ENCODE peak calls at places on chromosome 14, in five cellular contexts. B, F, V, L and S are unnamed samples.
A peak's percentile ranks its signal among the peaks of the same experiment; 100 is the strongest.

GRCh38 chr14:76997257-76997970 is 31.1 kb downstream of the IRF2BPL start:
- DNase-seq in B (no peak), F (no peak), V (no peak), L (no peak), S (no peak)

GRCh38 chr14:99129211-99129696 is 142.7 kb downstream of the BCL11B start:
- DNase-seq in B (no peak), F (no peak), V (no peak), L (no peak), S (no peak)

GRCh38 chr14:76779221-76780057 is 18.2 kb downstream of the VASH1 start:
- DNase-seq in B (no peak), F (no peak), V (no peak), L (no peak), S (no peak)

GRCh38 chr14:36510078-36510799 is 9.8 kb downstream of the NKX2-1 start:
- DNase-seq in B (no peak), F (no peak), V (no peak), L (no peak), S (no peak)

GRCh38 chr14:67738740-67739504 is 37.2 kb downstream of the RDH12 start:
- DNase-seq in B (peak; percentile 88), F (no peak), V (peak; percentile 94), L (peak; percentile 35), S (peak; percentile 19)

GRCh38 chr14:72801381-72801812 is 92.5 kb downstream of the DPF3 start:
- DNase-seq in B (peak; percentile 36), F (no peak), V (no peak), L (no peak), S (peak; percentile 50)

GRCh38 chr14:51070732-51071131 is 24.2 kb downstream of the TRIM9 start:
- DNase-seq in B (no peak), F (no peak), V (no peak), L (no peak), S (no peak)

GRCh38 chr14:103317251-103317650 is 16.8 kb upstream of the EIF5 start:
- DNase-seq in B (no peak), F (no peak), V (no peak), L (no peak), S (no peak)

GRCh38 chr14:61603736-61604135 is 91.6 kb upstream of the HIF1A start:
- DNase-seq in B (no peak), F (no peak), V (no peak), L (no peak), S (no peak)

GRCh38 chr14:97036096-97036852 is 239.1 kb downstream of the VRK1 start:
- DNase-seq in B (no peak), F (no peak), V (no peak), L (no peak), S (no peak)

GRCh38 chr14:75295061-75295461 is 16.4 kb downstream of the FOS start:
- DNase-seq in B (peak; percentile 81), F (no peak), V (no peak), L (peak; percentile 64), S (no peak)

GRCh38 chr14:69400154-69400553 is 1.7 kb downstream of the SLC39A9 start:
- DNase-seq in B (no peak), F (no peak), V (no peak), L (no peak), S (no peak)
- H3K4me3 ChIP-seq in B (peak overlapping the region; percentile 92), F (peak overlapping the region; percentile 98), V (peak overlapping the region; percentile 78), L (peak overlapping the region; percentile 81), S (no peak overlapping the region)

GRCh38 chr14:31162910-31163649 is 44.5 kb downstream of the HECTD1 start:
- DNase-seq in B (no peak), F (no peak), V (no peak), L (no peak), S (no peak)

GRCh38 chr14:31154956-31155355 is 52.6 kb downstream of the HECTD1 start:
- DNase-seq in B (no peak), F (no peak), V (no peak), L (no peak), S (peak; percentile 34)

GRCh38 chr14:31161274-31161673 is 46.3 kb downstream of the HECTD1 start:
- DNase-seq in B (no peak), F (no peak), V (no peak), L (no peak), S (no peak)

GRCh38 chr14:31164115-31164514 is 43.5 kb downstream of the HECTD1 start:
- DNase-seq in B (no peak), F (no peak), V (peak; percentile 62), L (no peak), S (no peak)

GRCh38 chr14:31159682-31160296 is 47.8 kb downstream of the HECTD1 start:
- DNase-seq in B (no peak), F (no peak), V (no peak), L (no peak), S (peak; percentile 42)
- TF ChIP-seq REST in B (no peak), F (no peak), V (no peak), L (no peak), S (no peak)

DNA sequence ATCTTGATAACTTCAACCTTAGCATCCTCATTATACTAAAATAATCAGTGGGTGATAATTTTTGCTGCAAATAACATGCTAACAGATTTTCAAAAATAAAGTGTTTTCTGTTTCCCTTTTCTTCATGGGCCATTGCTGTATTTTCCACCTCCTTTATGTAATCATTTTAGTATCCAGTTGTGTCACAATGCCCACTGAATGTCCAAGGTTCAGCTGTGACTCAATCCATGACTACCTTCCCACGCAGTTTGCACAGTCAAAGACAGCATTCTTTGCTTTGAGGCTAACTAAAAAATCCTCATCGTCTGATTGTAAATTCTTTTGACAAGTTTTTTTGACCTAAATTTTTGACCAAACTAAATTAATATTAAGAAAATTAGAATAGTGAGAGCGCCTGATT is 474.1 kb downstream of the FLRT2 start:
- DNase-seq in B (no peak), F (no peak), V (peak; percentile 44), L (no peak), S (no peak)
- TF ChIP-seq CEBPB in B (no peak), F (no peak), V (peak; percentile 91), L (no peak), S (no peak)

GRCh38 chr14:88605594-88605993 is 42.8 kb downstream of the ZC3H14 start:
- DNase-seq in B (no peak), F (no peak), V (no peak), L (no peak), S (no peak)

GRCh38 chr14:88611878-88612277 is 49.0 kb downstream of the ZC3H14 start:
- DNase-seq in B (no peak), F (no peak), V (no peak), L (no peak), S (no peak)

GRCh38 chr14:88612981-88613380 is 50.1 kb downstream of the ZC3H14 start:
- DNase-seq in B (no peak), F (no peak), V (no peak), L (no peak), S (no peak)

GRCh38 chr14:88604213-88604612 is 41.4 kb downstream of the ZC3H14 start:
- DNase-seq in B (no peak), F (no peak), V (no peak), L (no peak), S (no peak)

DNA sequence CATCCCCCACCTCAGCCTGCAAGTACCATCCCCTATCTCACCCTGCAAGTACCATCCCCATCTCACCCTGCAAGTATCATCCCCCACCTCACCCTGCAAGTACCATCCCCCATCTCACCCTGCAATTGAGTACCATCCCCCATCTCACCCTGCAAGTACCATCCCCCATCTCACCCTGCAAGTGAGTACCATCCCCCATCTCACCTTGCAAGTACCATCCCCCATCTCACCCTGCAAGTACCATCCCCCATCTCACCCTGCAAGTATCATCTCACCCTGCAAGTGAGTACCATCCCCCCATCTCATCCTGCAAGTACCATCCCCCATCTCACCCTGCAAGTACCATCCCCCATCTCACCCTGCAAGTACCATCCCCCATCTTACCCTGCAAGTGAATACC is 45.0 kb downstream of the ZC3H14 start:
- DNase-seq in B (no peak), F (no peak), V (no peak), L (no peak), S (no peak)
- H3K4me3 ChIP-seq in B (no peak overlapping the region), F (no peak overlapping the region), V (no peak overlapping the region), L (no peak overlapping the region), S (no peak overlapping the region)

DNA sequence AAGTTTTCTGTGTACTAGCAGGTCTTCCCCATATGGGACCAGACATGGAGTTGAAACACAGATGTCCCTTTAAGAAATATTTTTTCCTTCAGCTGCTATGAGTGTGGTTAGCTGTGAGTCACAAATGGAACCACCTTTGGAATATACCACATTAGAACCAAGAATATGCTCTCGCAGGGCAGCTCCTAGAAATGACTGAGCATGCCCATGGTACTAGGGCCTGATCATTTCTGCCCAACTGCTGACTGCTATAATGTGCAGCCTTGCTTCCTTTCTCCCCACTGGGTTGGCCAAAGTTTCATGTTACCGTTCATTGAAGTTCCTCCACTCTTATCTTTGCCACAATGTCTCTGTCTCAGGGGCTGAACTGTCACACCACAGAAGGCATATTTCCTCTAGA is 1074.6 kb downstream of the FLRT2 start:
- DNase-seq in B (no peak), F (no peak), V (no peak), L (no peak), S (no peak)
- TF ChIP-seq REST in B (no peak), F (no peak), V (no peak), L (no peak), S (no peak)

GRCh38 chr14:24918822-24919221 is 131.1 kb downstream of the STXBP6 start:
- DNase-seq in B (no peak), F (no peak), V (no peak), L (no peak), S (no peak)
- TF ChIP-seq CEBPB in B (no peak), F (no peak), V (no peak), L (no peak), S (no peak)

GRCh38 chr14:32694795-32695449 is 243.8 kb upstream of the NPAS3 start:
- DNase-seq in B (no peak), F (no peak), V (no peak), L (no peak), S (no peak)
- H3K4me3 ChIP-seq in B (no peak overlapping the region), F (no peak overlapping the region), V (no peak overlapping the region), L (no peak overlapping the region), S (no peak overlapping the region)